ENCODE peak calls at places on chromosomes 13 and 19, in eight cellular contexts. One of them, this sample, is unnamed.

GRCh38 chr19:1026189-1027019 is at the start of gene CNN2:
- DNase-seq in psoas muscle: peak; percentile 80
- DNase-seq in tibial nerve: peak; percentile 61
- DNase-seq in colonic mucosa: peak; percentile 87
- DNase-seq in pancreas: peak; percentile 76
- DNase-seq in HepG2: peak; percentile 64
- DNase-seq in astrocyte of the spinal cord: peak; percentile 84
- DNase-seq in heart right ventricle: peak; percentile 82
- DNase-seq in this sample: peak; percentile 78

GRCh38 chr19:14979498-14980255 is at the start of gene SLC1A6:
- DNase-seq in psoas muscle: no peak
- DNase-seq in tibial nerve: no peak
- DNase-seq in colonic mucosa: no peak
- DNase-seq in pancreas: no peak
- DNase-seq in HepG2: no peak
- DNase-seq in astrocyte of the spinal cord: no peak
- DNase-seq in heart right ventricle: no peak
- DNase-seq in this sample: no peak

GRCh38 chr13:32659736-32660135 is 73.5 kb downstream of the PDS5B start:
- DNase-seq in psoas muscle: no peak
- DNase-seq in tibial nerve: no peak
- DNase-seq in colonic mucosa: no peak
- DNase-seq in pancreas: no peak
- DNase-seq in HepG2: no peak
- DNase-seq in astrocyte of the spinal cord: peak; percentile 9
- DNase-seq in heart right ventricle: no peak
- DNase-seq in this sample: no peak

GRCh38 chr19:7832009-7832408 is 2.0 kb downstream of the EVI5L start:
- DNase-seq in psoas muscle: no peak
- DNase-seq in tibial nerve: no peak
- DNase-seq in colonic mucosa: no peak
- DNase-seq in pancreas: no peak
- DNase-seq in HepG2: no peak
- DNase-seq in astrocyte of the spinal cord: no peak
- DNase-seq in heart right ventricle: no peak
- DNase-seq in this sample: no peak

GRCh38 chr13:110815471-110816204 is 99.2 kb downstream of the ANKRD10 start:
- DNase-seq in psoas muscle: no peak
- DNase-seq in tibial nerve: no peak
- DNase-seq in colonic mucosa: no peak
- DNase-seq in pancreas: no peak
- DNase-seq in HepG2: no peak
- DNase-seq in astrocyte of the spinal cord: peak; percentile 8
- DNase-seq in heart right ventricle: no peak
- DNase-seq in this sample: no peak

GRCh38 chr19:6750062-6750461 is 10.6 kb downstream of the TRIP10 start:
- DNase-seq in psoas muscle: peak; percentile 67
- DNase-seq in tibial nerve: no peak
- DNase-seq in colonic mucosa: no peak
- DNase-seq in pancreas: no peak
- DNase-seq in HepG2: no peak
- DNase-seq in astrocyte of the spinal cord: no peak
- DNase-seq in heart right ventricle: peak; percentile 69
- DNase-seq in this sample: no peak

GRCh38 chr19:7504684-7505083 is 11.2 kb upstream of the ZNF358 start:
- DNase-seq in psoas muscle: no peak
- DNase-seq in tibial nerve: no peak
- DNase-seq in colonic mucosa: no peak
- DNase-seq in pancreas: no peak
- DNase-seq in HepG2: no peak
- DNase-seq in astrocyte of the spinal cord: no peak
- DNase-seq in heart right ventricle: no peak
- DNase-seq in this sample: no peak

GRCh38 chr13:98504371-98504963 is 72.4 kb downstream of the STK24 start:
- DNase-seq in psoas muscle: no peak
- DNase-seq in tibial nerve: no peak
- DNase-seq in colonic mucosa: no peak
- DNase-seq in pancreas: no peak
- DNase-seq in HepG2: no peak
- DNase-seq in astrocyte of the spinal cord: no peak
- DNase-seq in heart right ventricle: no peak
- DNase-seq in this sample: no peak

GRCh38 chr19:13117772-13118423 is at the start of gene NACC1:
- DNase-seq in psoas muscle: peak; percentile 93
- DNase-seq in tibial nerve: peak; percentile 71
- DNase-seq in colonic mucosa: peak; percentile 90
- DNase-seq in pancreas: peak; percentile 93
- DNase-seq in HepG2: peak; percentile 74
- DNase-seq in astrocyte of the spinal cord: peak; percentile 86
- DNase-seq in heart right ventricle: peak; percentile 90
- DNase-seq in this sample: peak; percentile 86

GRCh38 chr19:540867-541637 is 2.8 kb upstream of the GZMM start:
- DNase-seq in psoas muscle: no peak
- DNase-seq in tibial nerve: no peak
- DNase-seq in colonic mucosa: no peak
- DNase-seq in pancreas: no peak
- DNase-seq in HepG2: no peak
- DNase-seq in astrocyte of the spinal cord: no peak
- DNase-seq in heart right ventricle: no peak
- DNase-seq in this sample: no peak

GRCh38 chr13:40517486-40518311 is 148.7 kb downstream of the FOXO1 start:
- DNase-seq in psoas muscle: no peak
- DNase-seq in tibial nerve: no peak
- DNase-seq in colonic mucosa: no peak
- DNase-seq in pancreas: no peak
- DNase-seq in HepG2: no peak
- DNase-seq in astrocyte of the spinal cord: no peak
- DNase-seq in heart right ventricle: no peak
- DNase-seq in this sample: no peak

GRCh38 chr13:68350554-68350953 is 1120.4 kb upstream of the PCDH9 start:
- DNase-seq in psoas muscle: no peak
- DNase-seq in tibial nerve: no peak
- DNase-seq in colonic mucosa: no peak
- DNase-seq in pancreas: no peak
- DNase-seq in HepG2: no peak
- DNase-seq in astrocyte of the spinal cord: no peak
- DNase-seq in heart right ventricle: no peak
- DNase-seq in this sample: no peak

GRCh38 chr19:33905473-33905936 is 108.8 kb downstream of the KCTD15 start:
- DNase-seq in psoas muscle: peak; percentile 27
- DNase-seq in tibial nerve: no peak
- DNase-seq in colonic mucosa: peak; percentile 29
- DNase-seq in pancreas: no peak
- DNase-seq in HepG2: no peak
- DNase-seq in astrocyte of the spinal cord: peak; percentile 4
- DNase-seq in heart right ventricle: peak; percentile 35
- DNase-seq in this sample: no peak

GRCh38 chr13:54627973-54628372 is 1599.4 kb downstream of the OLFM4 start:
- DNase-seq in psoas muscle: no peak
- DNase-seq in tibial nerve: no peak
- DNase-seq in colonic mucosa: no peak
- DNase-seq in pancreas: no peak
- DNase-seq in HepG2: no peak
- DNase-seq in astrocyte of the spinal cord: no peak
- DNase-seq in heart right ventricle: no peak
- DNase-seq in this sample: no peak

GRCh38 chr13:26052136-26052736 is 420 bp upstream of the SHISA2 start:
- DNase-seq in psoas muscle: no peak
- DNase-seq in tibial nerve: no peak
- DNase-seq in colonic mucosa: no peak
- DNase-seq in pancreas: no peak
- DNase-seq in HepG2: no peak
- DNase-seq in astrocyte of the spinal cord: no peak
- DNase-seq in heart right ventricle: no peak
- DNase-seq in this sample: no peak

GRCh38 chr13:47499358-47500150 is 501.5 kb downstream of the SUCLA2 start:
- DNase-seq in psoas muscle: no peak
- DNase-seq in tibial nerve: no peak
- DNase-seq in colonic mucosa: no peak
- DNase-seq in pancreas: no peak
- DNase-seq in HepG2: no peak
- DNase-seq in astrocyte of the spinal cord: peak; percentile 92
- DNase-seq in heart right ventricle: no peak
- DNase-seq in this sample: peak; percentile 75

GRCh38 chr13:74145249-74145970 is 11.2 kb upstream of the KLF12 start:
- DNase-seq in psoas muscle: no peak
- DNase-seq in tibial nerve: no peak
- DNase-seq in colonic mucosa: no peak
- DNase-seq in pancreas: no peak
- DNase-seq in HepG2: no peak
- DNase-seq in astrocyte of the spinal cord: peak; percentile 26
- DNase-seq in heart right ventricle: no peak
- DNase-seq in this sample: peak; percentile 60

GRCh38 chr19:41862445-41862986 is 2.5 kb downstream of the RPS19 start:
- DNase-seq in psoas muscle: no peak
- DNase-seq in tibial nerve: no peak
- DNase-seq in colonic mucosa: no peak
- DNase-seq in pancreas: no peak
- DNase-seq in HepG2: no peak
- DNase-seq in astrocyte of the spinal cord: no peak
- DNase-seq in heart right ventricle: no peak
- DNase-seq in this sample: no peak

GRCh38 chr13:72565893-72566292 is 161.5 kb downstream of the MZT1 start:
- DNase-seq in psoas muscle: no peak
- DNase-seq in tibial nerve: no peak
- DNase-seq in colonic mucosa: no peak
- DNase-seq in pancreas: no peak
- DNase-seq in HepG2: peak; percentile 29
- DNase-seq in astrocyte of the spinal cord: peak; percentile 49
- DNase-seq in heart right ventricle: no peak
- DNase-seq in this sample: peak; percentile 12

GRCh38 chr13:80133631-80134083 is 207.3 kb downstream of the SPRY2 start:
- DNase-seq in psoas muscle: no peak
- DNase-seq in tibial nerve: no peak
- DNase-seq in colonic mucosa: peak; percentile 44
- DNase-seq in pancreas: no peak
- DNase-seq in HepG2: no peak
- DNase-seq in astrocyte of the spinal cord: no peak
- DNase-seq in heart right ventricle: no peak
- DNase-seq in this sample: no peak

GRCh38 chr13:110872034-110872767 is 42.7 kb downstream of the ANKRD10 start:
- DNase-seq in psoas muscle: no peak
- DNase-seq in tibial nerve: no peak
- DNase-seq in colonic mucosa: no peak
- DNase-seq in pancreas: no peak
- DNase-seq in HepG2: no peak
- DNase-seq in astrocyte of the spinal cord: no peak
- DNase-seq in heart right ventricle: no peak
- DNase-seq in this sample: no peak

GRCh38 chr19:18339703-18340102 is 695 bp upstream of the PGPEP1 start:
- DNase-seq in psoas muscle: no peak
- DNase-seq in tibial nerve: no peak
- DNase-seq in colonic mucosa: peak; percentile 33
- DNase-seq in pancreas: no peak
- DNase-seq in HepG2: no peak
- DNase-seq in astrocyte of the spinal cord: no peak
- DNase-seq in heart right ventricle: no peak
- DNase-seq in this sample: no peak
- H3K4me3 ChIP-seq in psoas muscle: peak overlapping the region; percentile 90
- H3K4me3 ChIP-seq in tibial nerve: peak overlapping the region; percentile 68
- H3K4me3 ChIP-seq in colonic mucosa: no peak overlapping the region
- H3K4me3 ChIP-seq in pancreas: no peak overlapping the region
- H3K4me3 ChIP-seq in HepG2: peak overlapping the region; percentile 97
- H3K4me3 ChIP-seq in astrocyte of the spinal cord: no peak overlapping the region
- H3K4me3 ChIP-seq in heart right ventricle: peak overlapping the region; percentile 97
- H3K4me3 ChIP-seq in this sample: peak overlapping the region; percentile 81

DNA sequence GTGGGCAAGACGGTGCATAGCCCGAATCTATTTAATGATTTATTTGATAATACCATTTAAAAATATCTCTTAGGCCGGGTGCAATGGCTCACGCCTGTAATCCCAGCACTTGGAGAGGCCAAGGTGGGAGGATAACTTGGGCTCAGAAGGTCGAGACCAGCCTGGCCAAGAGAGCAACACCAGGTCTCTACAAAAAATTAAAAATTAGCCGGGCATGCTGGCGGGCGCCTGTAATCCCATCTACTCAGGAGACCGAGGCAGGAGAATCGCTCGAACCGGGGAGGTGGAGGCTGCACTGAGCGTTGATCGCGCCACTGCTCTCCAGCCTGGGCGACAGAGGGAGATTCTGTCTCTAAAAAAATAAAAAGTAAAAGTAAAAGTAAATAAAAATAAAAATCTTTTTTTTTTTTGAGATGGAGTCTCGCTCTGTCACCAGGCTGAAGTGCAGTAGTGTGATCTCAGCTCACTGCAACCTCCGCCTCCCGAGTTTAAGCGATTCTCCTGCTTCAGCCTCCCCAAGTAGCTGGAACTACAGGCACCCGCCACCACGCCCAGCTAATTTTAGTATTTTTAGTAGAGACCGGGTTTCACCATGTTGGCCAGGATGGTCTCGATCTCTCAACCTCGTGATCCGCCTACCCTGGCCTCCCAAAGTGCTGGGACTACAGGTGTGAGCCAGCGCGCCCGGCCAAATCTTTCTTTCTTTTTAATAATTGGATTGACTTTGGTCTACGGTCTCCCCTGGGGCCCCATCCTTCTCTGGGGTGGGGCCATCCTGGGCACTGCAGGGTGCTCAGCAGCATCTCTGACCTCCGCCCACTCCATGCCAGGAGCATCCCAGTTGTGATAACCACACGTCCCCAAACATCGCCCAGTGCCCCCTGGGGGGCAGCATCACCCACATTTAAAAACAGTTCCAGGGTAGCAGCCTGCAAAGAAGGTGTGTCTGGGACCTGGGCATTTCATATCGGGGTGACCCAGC is 90.7 kb downstream of the GNG7 start:
- DNase-seq in psoas muscle: no peak
- DNase-seq in tibial nerve: no peak
- DNase-seq in colonic mucosa: no peak
- DNase-seq in pancreas: no peak
- DNase-seq in HepG2: no peak
- DNase-seq in astrocyte of the spinal cord: no peak
- DNase-seq in heart right ventricle: no peak
- DNase-seq in this sample: no peak
- TF ChIP-seq CTCF in psoas muscle: no peak
- TF ChIP-seq CTCF in tibial nerve: no peak
- TF ChIP-seq CTCF in colonic mucosa: peak; percentile 10
- TF ChIP-seq CTCF in pancreas: no peak
- TF ChIP-seq CTCF in HepG2: peak; percentile 14
- TF ChIP-seq CTCF in astrocyte of the spinal cord: no peak
- TF ChIP-seq CTCF in heart right ventricle: peak; percentile 11
- TF ChIP-seq CTCF in this sample: no peak

GRCh38 chr19:48728882-48729645 is 9.5 kb upstream of the MAMSTR start:
- DNase-seq in psoas muscle: no peak
- DNase-seq in tibial nerve: no peak
- DNase-seq in colonic mucosa: no peak
- DNase-seq in pancreas: no peak
- DNase-seq in HepG2: no peak
- DNase-seq in astrocyte of the spinal cord: no peak
- DNase-seq in heart right ventricle: no peak
- DNase-seq in this sample: peak; percentile 33
- H3K4me3 ChIP-seq in psoas muscle: no peak overlapping the region
- H3K4me3 ChIP-seq in tibial nerve: peak overlapping the region; percentile 24
- H3K4me3 ChIP-seq in colonic mucosa: no peak overlapping the region
- H3K4me3 ChIP-seq in pancreas: no peak overlapping the region
- H3K4me3 ChIP-seq in HepG2: no peak overlapping the region
- H3K4me3 ChIP-seq in astrocyte of the spinal cord: no peak overlapping the region
- H3K4me3 ChIP-seq in heart right ventricle: no peak overlapping the region
- H3K4me3 ChIP-seq in this sample: peak overlapping the region; percentile 20

DNA sequence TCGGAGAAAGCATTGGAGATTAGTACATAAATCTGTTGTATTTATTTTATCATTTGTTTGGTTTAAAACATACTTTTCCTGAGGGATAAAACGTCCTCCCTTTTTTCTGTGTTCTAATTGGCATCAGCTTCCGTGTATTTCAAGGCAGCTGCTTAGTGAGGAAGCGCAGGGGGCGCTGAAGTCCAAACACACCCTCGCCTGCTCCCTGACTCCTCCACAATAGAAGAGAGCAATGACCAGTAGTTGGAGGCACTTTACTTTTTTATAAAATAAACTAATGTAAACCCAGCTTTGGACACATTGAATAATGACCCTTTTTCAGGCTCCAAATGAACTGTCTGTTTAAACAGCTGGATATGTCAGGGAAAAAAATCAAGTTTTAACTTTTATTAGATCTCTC is 79.9 kb downstream of the RNASEH2B start:
- DNase-seq in psoas muscle: peak; percentile 36
- DNase-seq in tibial nerve: peak; percentile 37
- DNase-seq in colonic mucosa: no peak
- DNase-seq in pancreas: no peak
- DNase-seq in HepG2: peak; percentile 14
- DNase-seq in astrocyte of the spinal cord: peak; percentile 33
- DNase-seq in heart right ventricle: no peak
- DNase-seq in this sample: no peak
- TF ChIP-seq CTCF in psoas muscle: no peak
- TF ChIP-seq CTCF in tibial nerve: no peak
- TF ChIP-seq CTCF in colonic mucosa: no peak
- TF ChIP-seq CTCF in pancreas: no peak
- TF ChIP-seq CTCF in HepG2: peak; percentile 60
- TF ChIP-seq CTCF in astrocyte of the spinal cord: peak; percentile 45
- TF ChIP-seq CTCF in heart right ventricle: peak; percentile 52
- TF ChIP-seq CTCF in this sample: no peak

This sample was measured in AG10803.